ENCODE peak calls at places on chromosomes 6 and 20, in ten cellular contexts. One of them, this sample, is unnamed.

GRCh38 chr6:157513619-157514485 is 132.9 kb downstream of the ZDHHC14 start:
- DNase-seq in astrocyte of the spinal cord: no peak
- DNase-seq in stimulated activated CD4-positive, alpha-beta T cell treated with anti-CD3 and anti-CD28 coated beads, Interleukin-2, amount 100 ng/mL, for 48 hours: no peak
- DNase-seq in GM12865: no peak
- DNase-seq in SW 1271: no peak
- DNase-seq in T-helper 9 cell: no peak
- DNase-seq in heart left ventricle: no peak
- DNase-seq in fibroblast of gingiva: no peak
- DNase-seq in body of pancreas: no peak
- DNase-seq in memory B cell: no peak
- DNase-seq in this sample: no peak

GRCh38 chr20:50645253-50646068 is 45.9 kb downstream of the RIPOR3 start:
- DNase-seq in astrocyte of the spinal cord: peak
- DNase-seq in stimulated activated CD4-positive, alpha-beta T cell treated with anti-CD3 and anti-CD28 coated beads, Interleukin-2, amount 100 ng/mL, for 48 hours: no peak
- DNase-seq in GM12865: no peak
- DNase-seq in SW 1271: peak
- DNase-seq in T-helper 9 cell: no peak
- DNase-seq in heart left ventricle: peak
- DNase-seq in fibroblast of gingiva: peak
- DNase-seq in body of pancreas: peak
- DNase-seq in memory B cell: no peak
- DNase-seq in this sample: peak

GRCh38 chr6:113287396-113287795 is 569.7 kb upstream of the MARCKS start:
- DNase-seq in astrocyte of the spinal cord: no peak
- DNase-seq in stimulated activated CD4-positive, alpha-beta T cell treated with anti-CD3 and anti-CD28 coated beads, Interleukin-2, amount 100 ng/mL, for 48 hours: no peak
- DNase-seq in GM12865: peak
- DNase-seq in SW 1271: no peak
- DNase-seq in T-helper 9 cell: no peak
- DNase-seq in heart left ventricle: no peak
- DNase-seq in fibroblast of gingiva: no peak
- DNase-seq in body of pancreas: no peak
- DNase-seq in memory B cell: no peak
- DNase-seq in this sample: no peak

GRCh38 chr6:46592046-46592445 is 60.6 kb downstream of the CYP39A1 start:
- DNase-seq in astrocyte of the spinal cord: no peak
- DNase-seq in stimulated activated CD4-positive, alpha-beta T cell treated with anti-CD3 and anti-CD28 coated beads, Interleukin-2, amount 100 ng/mL, for 48 hours: no peak
- DNase-seq in GM12865: no peak
- DNase-seq in SW 1271: no peak
- DNase-seq in T-helper 9 cell: no peak
- DNase-seq in heart left ventricle: no peak
- DNase-seq in fibroblast of gingiva: no peak
- DNase-seq in body of pancreas: no peak
- DNase-seq in memory B cell: no peak
- DNase-seq in this sample: no peak

GRCh38 chr6:155311076-155311475 is 3.2 kb downstream of the TFB1M start:
- DNase-seq in astrocyte of the spinal cord: no peak
- DNase-seq in stimulated activated CD4-positive, alpha-beta T cell treated with anti-CD3 and anti-CD28 coated beads, Interleukin-2, amount 100 ng/mL, for 48 hours: no peak
- DNase-seq in GM12865: no peak
- DNase-seq in SW 1271: no peak
- DNase-seq in T-helper 9 cell: no peak
- DNase-seq in heart left ventricle: no peak
- DNase-seq in fibroblast of gingiva: no peak
- DNase-seq in body of pancreas: no peak
- DNase-seq in memory B cell: no peak
- DNase-seq in this sample: no peak

GRCh38 chr6:39347906-39348585 is 25.5 kb upstream of the KCNK16 start:
- DNase-seq in astrocyte of the spinal cord: peak
- DNase-seq in stimulated activated CD4-positive, alpha-beta T cell treated with anti-CD3 and anti-CD28 coated beads, Interleukin-2, amount 100 ng/mL, for 48 hours: peak
- DNase-seq in GM12865: peak
- DNase-seq in SW 1271: peak
- DNase-seq in T-helper 9 cell: peak
- DNase-seq in heart left ventricle: peak
- DNase-seq in fibroblast of gingiva: peak
- DNase-seq in body of pancreas: peak
- DNase-seq in memory B cell: peak
- DNase-seq in this sample: peak

GRCh38 chr6:170172825-170173231 is 118.0 kb downstream of the DLL1 start:
- DNase-seq in astrocyte of the spinal cord: no peak
- DNase-seq in stimulated activated CD4-positive, alpha-beta T cell treated with anti-CD3 and anti-CD28 coated beads, Interleukin-2, amount 100 ng/mL, for 48 hours: no peak
- DNase-seq in GM12865: no peak
- DNase-seq in SW 1271: no peak
- DNase-seq in T-helper 9 cell: no peak
- DNase-seq in heart left ventricle: no peak
- DNase-seq in fibroblast of gingiva: no peak
- DNase-seq in body of pancreas: no peak
- DNase-seq in memory B cell: no peak
- DNase-seq in this sample: no peak

GRCh38 chr6:105781248-105781647 is 304.9 kb upstream of the PRDM1 start:
- DNase-seq in astrocyte of the spinal cord: no peak
- DNase-seq in stimulated activated CD4-positive, alpha-beta T cell treated with anti-CD3 and anti-CD28 coated beads, Interleukin-2, amount 100 ng/mL, for 48 hours: peak
- DNase-seq in GM12865: no peak
- DNase-seq in SW 1271: no peak
- DNase-seq in T-helper 9 cell: no peak
- DNase-seq in heart left ventricle: no peak
- DNase-seq in fibroblast of gingiva: no peak
- DNase-seq in body of pancreas: no peak
- DNase-seq in memory B cell: no peak
- DNase-seq in this sample: no peak

GRCh38 chr6:2498224-2498623 is 252.5 kb downstream of the MYLK4 start:
- DNase-seq in astrocyte of the spinal cord: peak
- DNase-seq in stimulated activated CD4-positive, alpha-beta T cell treated with anti-CD3 and anti-CD28 coated beads, Interleukin-2, amount 100 ng/mL, for 48 hours: no peak
- DNase-seq in GM12865: no peak
- DNase-seq in SW 1271: no peak
- DNase-seq in T-helper 9 cell: no peak
- DNase-seq in heart left ventricle: no peak
- DNase-seq in fibroblast of gingiva: peak
- DNase-seq in body of pancreas: no peak
- DNase-seq in memory B cell: no peak
- DNase-seq in this sample: no peak

GRCh38 chr6:147135211-147135672 is 69.0 kb upstream of the STXBP5 start:
- DNase-seq in astrocyte of the spinal cord: peak
- DNase-seq in stimulated activated CD4-positive, alpha-beta T cell treated with anti-CD3 and anti-CD28 coated beads, Interleukin-2, amount 100 ng/mL, for 48 hours: no peak
- DNase-seq in GM12865: no peak
- DNase-seq in SW 1271: no peak
- DNase-seq in T-helper 9 cell: no peak
- DNase-seq in heart left ventricle: no peak
- DNase-seq in fibroblast of gingiva: peak
- DNase-seq in body of pancreas: no peak
- DNase-seq in memory B cell: no peak
- DNase-seq in this sample: peak

GRCh38 chr6:308307-308706 is 16.0 kb downstream of the DUSP22 start:
- DNase-seq in astrocyte of the spinal cord: no peak
- DNase-seq in stimulated activated CD4-positive, alpha-beta T cell treated with anti-CD3 and anti-CD28 coated beads, Interleukin-2, amount 100 ng/mL, for 48 hours: no peak
- DNase-seq in GM12865: no peak
- DNase-seq in SW 1271: no peak
- DNase-seq in T-helper 9 cell: no peak
- DNase-seq in heart left ventricle: no peak
- DNase-seq in fibroblast of gingiva: no peak
- DNase-seq in body of pancreas: no peak
- DNase-seq in memory B cell: no peak
- DNase-seq in this sample: no peak

GRCh38 chr20:38115205-38115604 is 49.9 kb downstream of the TGM2 start:
- DNase-seq in astrocyte of the spinal cord: no peak
- DNase-seq in stimulated activated CD4-positive, alpha-beta T cell treated with anti-CD3 and anti-CD28 coated beads, Interleukin-2, amount 100 ng/mL, for 48 hours: no peak
- DNase-seq in GM12865: no peak
- DNase-seq in SW 1271: peak
- DNase-seq in T-helper 9 cell: no peak
- DNase-seq in heart left ventricle: no peak
- DNase-seq in fibroblast of gingiva: no peak
- DNase-seq in body of pancreas: no peak
- DNase-seq in memory B cell: no peak
- DNase-seq in this sample: no peak

GRCh38 chr20:11852189-11852588 is 65.5 kb upstream of the BTBD3 start:
- DNase-seq in astrocyte of the spinal cord: no peak
- DNase-seq in stimulated activated CD4-positive, alpha-beta T cell treated with anti-CD3 and anti-CD28 coated beads, Interleukin-2, amount 100 ng/mL, for 48 hours: no peak
- DNase-seq in GM12865: no peak
- DNase-seq in SW 1271: no peak
- DNase-seq in T-helper 9 cell: no peak
- DNase-seq in heart left ventricle: no peak
- DNase-seq in fibroblast of gingiva: no peak
- DNase-seq in body of pancreas: no peak
- DNase-seq in memory B cell: no peak
- DNase-seq in this sample: no peak

GRCh38 chr6:35810831-35811698 is 5.9 kb downstream of the LHFPL5 start:
- DNase-seq in astrocyte of the spinal cord: peak
- DNase-seq in stimulated activated CD4-positive, alpha-beta T cell treated with anti-CD3 and anti-CD28 coated beads, Interleukin-2, amount 100 ng/mL, for 48 hours: no peak
- DNase-seq in GM12865: no peak
- DNase-seq in SW 1271: peak
- DNase-seq in T-helper 9 cell: no peak
- DNase-seq in heart left ventricle: no peak
- DNase-seq in fibroblast of gingiva: peak
- DNase-seq in body of pancreas: no peak
- DNase-seq in memory B cell: no peak
- DNase-seq in this sample: peak

GRCh38 chr20:63090682-63091571 is 84.2 kb upstream of the BHLHE23 start:
- DNase-seq in astrocyte of the spinal cord: no peak
- DNase-seq in stimulated activated CD4-positive, alpha-beta T cell treated with anti-CD3 and anti-CD28 coated beads, Interleukin-2, amount 100 ng/mL, for 48 hours: no peak
- DNase-seq in GM12865: no peak
- DNase-seq in SW 1271: no peak
- DNase-seq in T-helper 9 cell: no peak
- DNase-seq in heart left ventricle: no peak
- DNase-seq in fibroblast of gingiva: no peak
- DNase-seq in body of pancreas: no peak
- DNase-seq in memory B cell: no peak
- DNase-seq in this sample: no peak

GRCh38 chr6:129267028-129267427 is 384.1 kb downstream of the LAMA2 start:
- DNase-seq in astrocyte of the spinal cord: no peak
- DNase-seq in stimulated activated CD4-positive, alpha-beta T cell treated with anti-CD3 and anti-CD28 coated beads, Interleukin-2, amount 100 ng/mL, for 48 hours: no peak
- DNase-seq in GM12865: no peak
- DNase-seq in SW 1271: no peak
- DNase-seq in T-helper 9 cell: no peak
- DNase-seq in heart left ventricle: no peak
- DNase-seq in fibroblast of gingiva: no peak
- DNase-seq in body of pancreas: no peak
- DNase-seq in memory B cell: no peak
- DNase-seq in this sample: no peak

GRCh38 chr6:139361211-139361610 is 13.2 kb downstream of the CITED2 start:
- DNase-seq in astrocyte of the spinal cord: no peak
- DNase-seq in stimulated activated CD4-positive, alpha-beta T cell treated with anti-CD3 and anti-CD28 coated beads, Interleukin-2, amount 100 ng/mL, for 48 hours: no peak
- DNase-seq in GM12865: no peak
- DNase-seq in SW 1271: no peak
- DNase-seq in T-helper 9 cell: no peak
- DNase-seq in heart left ventricle: no peak
- DNase-seq in fibroblast of gingiva: no peak
- DNase-seq in body of pancreas: no peak
- DNase-seq in memory B cell: no peak
- DNase-seq in this sample: no peak

GRCh38 chr6:26087284-26088115 is at the start of gene HFE:
- DNase-seq in astrocyte of the spinal cord: peak
- DNase-seq in stimulated activated CD4-positive, alpha-beta T cell treated with anti-CD3 and anti-CD28 coated beads, Interleukin-2, amount 100 ng/mL, for 48 hours: no peak
- DNase-seq in GM12865: peak
- DNase-seq in SW 1271: peak
- DNase-seq in T-helper 9 cell: peak
- DNase-seq in heart left ventricle: peak
- DNase-seq in fibroblast of gingiva: peak
- DNase-seq in body of pancreas: peak
- DNase-seq in memory B cell: no peak
- DNase-seq in this sample: peak

GRCh38 chr20:62764156-62764935 is 31.9 kb upstream of the MRGBP start:
- DNase-seq in astrocyte of the spinal cord: no peak
- DNase-seq in stimulated activated CD4-positive, alpha-beta T cell treated with anti-CD3 and anti-CD28 coated beads, Interleukin-2, amount 100 ng/mL, for 48 hours: no peak
- DNase-seq in GM12865: no peak
- DNase-seq in SW 1271: no peak
- DNase-seq in T-helper 9 cell: no peak
- DNase-seq in heart left ventricle: no peak
- DNase-seq in fibroblast of gingiva: no peak
- DNase-seq in body of pancreas: no peak
- DNase-seq in memory B cell: no peak
- DNase-seq in this sample: no peak

GRCh38 chr6:41758641-41759035 is 11.4 kb upstream of the PGC start:
- DNase-seq in astrocyte of the spinal cord: no peak
- DNase-seq in stimulated activated CD4-positive, alpha-beta T cell treated with anti-CD3 and anti-CD28 coated beads, Interleukin-2, amount 100 ng/mL, for 48 hours: no peak
- DNase-seq in GM12865: no peak
- DNase-seq in SW 1271: no peak
- DNase-seq in T-helper 9 cell: no peak
- DNase-seq in heart left ventricle: no peak
- DNase-seq in fibroblast of gingiva: no peak
- DNase-seq in body of pancreas: no peak
- DNase-seq in memory B cell: no peak
- DNase-seq in this sample: no peak

GRCh38 chr20:38751360-38751976 is 3.2 kb downstream of the ACTR5 start:
- DNase-seq in astrocyte of the spinal cord: peak
- DNase-seq in stimulated activated CD4-positive, alpha-beta T cell treated with anti-CD3 and anti-CD28 coated beads, Interleukin-2, amount 100 ng/mL, for 48 hours: peak
- DNase-seq in GM12865: peak
- DNase-seq in SW 1271: peak
- DNase-seq in T-helper 9 cell: no peak
- DNase-seq in heart left ventricle: no peak
- DNase-seq in fibroblast of gingiva: peak
- DNase-seq in body of pancreas: no peak
- DNase-seq in memory B cell: peak
- DNase-seq in this sample: peak

GRCh38 chr6:154410619-154411044 is 54.0 kb upstream of the IPCEF1 start:
- DNase-seq in astrocyte of the spinal cord: peak
- DNase-seq in stimulated activated CD4-positive, alpha-beta T cell treated with anti-CD3 and anti-CD28 coated beads, Interleukin-2, amount 100 ng/mL, for 48 hours: peak
- DNase-seq in GM12865: peak
- DNase-seq in SW 1271: peak
- DNase-seq in T-helper 9 cell: no peak
- DNase-seq in heart left ventricle: peak
- DNase-seq in fibroblast of gingiva: peak
- DNase-seq in body of pancreas: peak
- DNase-seq in memory B cell: no peak
- DNase-seq in this sample: peak

GRCh38 chr6:84033523-84034451 is at the start of gene MRAP2:
- DNase-seq in astrocyte of the spinal cord: peak
- DNase-seq in stimulated activated CD4-positive, alpha-beta T cell treated with anti-CD3 and anti-CD28 coated beads, Interleukin-2, amount 100 ng/mL, for 48 hours: no peak
- DNase-seq in GM12865: no peak
- DNase-seq in SW 1271: no peak
- DNase-seq in T-helper 9 cell: no peak
- DNase-seq in heart left ventricle: no peak
- DNase-seq in fibroblast of gingiva: no peak
- DNase-seq in body of pancreas: peak
- DNase-seq in memory B cell: no peak
- DNase-seq in this sample: peak

GRCh38 chr6:167475947-167476346 is 151.1 kb downstream of the TTLL2 start:
- DNase-seq in astrocyte of the spinal cord: no peak
- DNase-seq in stimulated activated CD4-positive, alpha-beta T cell treated with anti-CD3 and anti-CD28 coated beads, Interleukin-2, amount 100 ng/mL, for 48 hours: no peak
- DNase-seq in GM12865: no peak
- DNase-seq in SW 1271: no peak
- DNase-seq in T-helper 9 cell: no peak
- DNase-seq in heart left ventricle: no peak
- DNase-seq in fibroblast of gingiva: no peak
- DNase-seq in body of pancreas: no peak
- DNase-seq in memory B cell: no peak
- DNase-seq in this sample: no peak

GRCh38 chr20:1333462-1334369 is 4.8 kb upstream of the SDCBP2 start:
- DNase-seq in astrocyte of the spinal cord: no peak
- DNase-seq in stimulated activated CD4-positive, alpha-beta T cell treated with anti-CD3 and anti-CD28 coated beads, Interleukin-2, amount 100 ng/mL, for 48 hours: no peak
- DNase-seq in GM12865: no peak
- DNase-seq in SW 1271: no peak
- DNase-seq in T-helper 9 cell: no peak
- DNase-seq in heart left ventricle: peak
- DNase-seq in fibroblast of gingiva: no peak
- DNase-seq in body of pancreas: peak
- DNase-seq in memory B cell: no peak
- DNase-seq in this sample: no peak

GRCh38 chr20:49515588-49515987 is 33.1 kb upstream of the KCNB1 start:
- DNase-seq in astrocyte of the spinal cord: no peak
- DNase-seq in stimulated activated CD4-positive, alpha-beta T cell treated with anti-CD3 and anti-CD28 coated beads, Interleukin-2, amount 100 ng/mL, for 48 hours: no peak
- DNase-seq in GM12865: no peak
- DNase-seq in SW 1271: no peak
- DNase-seq in T-helper 9 cell: no peak
- DNase-seq in heart left ventricle: no peak
- DNase-seq in fibroblast of gingiva: no peak
- DNase-seq in body of pancreas: no peak
- DNase-seq in memory B cell: no peak
- DNase-seq in this sample: no peak

GRCh38 chr6:100475554-100476325 is 11.0 kb upstream of the SIM1 start:
- DNase-seq in astrocyte of the spinal cord: no peak
- DNase-seq in stimulated activated CD4-positive, alpha-beta T cell treated with anti-CD3 and anti-CD28 coated beads, Interleukin-2, amount 100 ng/mL, for 48 hours: no peak
- DNase-seq in GM12865: peak
- DNase-seq in SW 1271: no peak
- DNase-seq in T-helper 9 cell: no peak
- DNase-seq in heart left ventricle: no peak
- DNase-seq in fibroblast of gingiva: no peak
- DNase-seq in body of pancreas: no peak
- DNase-seq in memory B cell: no peak
- DNase-seq in this sample: no peak

This sample was measured in AG10803.